ENCODE peak calls at places on chromosomes 13 and 19, in five cellular contexts. F is cardiac muscle cell, A is transverse colon, M is colonic mucosa, Z is hepatocyte. Y is an unnamed sample. For H3K4me1, the result is how much of the 10 kb centered on the place peaks cover.

GRCh38 chr13:95677564-95678386 is 836 bp downstream of the DNAJC3 start:
- DNase-seq in F (peak), A (peak), M (peak), Z (peak), Y (no peak)

GRCh38 chr13:76038920-76039716 is 403.0 kb downstream of the LMO7 start:
- DNase-seq in F (peak), A (no peak), M (no peak), Z (no peak), Y (no peak)

GRCh38 chr19:35063940-35064818 is 22.7 kb downstream of the HPN start:
- DNase-seq in F (no peak), A (no peak), M (no peak), Z (peak), Y (no peak)

GRCh38 chr19:41882568-41883462 is at the start of gene ARHGEF1:
- DNase-seq in F (peak), A (peak), M (peak), Z (peak), Y (peak)

GRCh38 chr19:30091456-30091855 is 149.4 kb downstream of the URI1 start:
- DNase-seq in F (no peak), A (no peak), M (no peak), Z (no peak), Y (no peak)

GRCh38 chr19:43662487-43662886 is 7.5 kb downstream of the PLAUR start:
- DNase-seq in F (peak), A (no peak), M (no peak), Z (no peak), Y (no peak)

GRCh38 chr13:95128045-95128643 is 173.1 kb downstream of the ABCC4 start:
- DNase-seq in F (no peak), A (no peak), M (no peak), Z (no peak), Y (no peak)

GRCh38 chr19:55525289-55526101 is 11.4 kb downstream of the SBK2 start:
- DNase-seq in F (no peak), A (no peak), M (no peak), Z (no peak), Y (no peak)

GRCh38 chr19:39967561-39967960 is 3.4 kb upstream of the PSMC4 start:
- DNase-seq in F (no peak), A (no peak), M (peak), Z (no peak), Y (no peak)

GRCh38 chr13:102466836-102467235 is 65.0 kb upstream of the FGF14 start:
- DNase-seq in F (no peak), A (no peak), M (no peak), Z (no peak), Y (no peak)

GRCh38 chr13:59677966-59678814 is 485.5 kb downstream of the DIAPH3 start:
- DNase-seq in F (peak), A (no peak), M (no peak), Z (peak), Y (no peak)

GRCh38 chr19:15099017-15099582 is 8.1 kb upstream of the SYDE1 start:
- DNase-seq in F (no peak), A (no peak), M (no peak), Z (no peak), Y (no peak)

GRCh38 chr19:51546650-51547396 is 15.4 kb upstream of the SIGLEC6 start:
- DNase-seq in F (no peak), A (no peak), M (no peak), Z (no peak), Y (no peak)

GRCh38 chr13:48160879-48161278 is 66.0 kb upstream of the MED4 start:
- DNase-seq in F (no peak), A (no peak), M (no peak), Z (no peak), Y (no peak)

GRCh38 chr13:27309967-27310598 is 39.5 kb downstream of the RASL11A start:
- DNase-seq in F (no peak), A (no peak), M (no peak), Z (no peak), Y (no peak)

GRCh38 chr13:113650731-113651148 is 7.3 kb downstream of the ATP4B start:
- DNase-seq in F (no peak), A (peak), M (no peak), Z (no peak), Y (no peak)

GRCh38 chr13:42832341-42833153 is 51.2 kb downstream of the FAM216B start:
- DNase-seq in F (no peak), A (peak), M (no peak), Z (peak), Y (no peak)

GRCh38 chr13:105918842-105919741 is 616.4 kb downstream of the EFNB2 start:
- DNase-seq in F (no peak), A (peak), M (peak), Z (peak), Y (no peak)

GRCh38 chr19:17460372-17461230 is at the start of gene NXNL1:
- DNase-seq in F (no peak), A (no peak), M (no peak), Z (no peak), Y (no peak)

GRCh38 chr19:47142779-47143178 is 12.1 kb downstream of the SAE1 start:
- DNase-seq in F (no peak), A (no peak), M (no peak), Z (no peak), Y (no peak)

GRCh38 chr13:27334774-27335490 is 64.3 kb downstream of the RASL11A start:
- DNase-seq in F (no peak), A (no peak), M (no peak), Z (no peak), Y (no peak)

GRCh38 chr13:75505327-75505726 is 23.4 kb upstream of the TBC1D4 start:
- DNase-seq in F (no peak), A (no peak), M (no peak), Z (no peak), Y (no peak)

GRCh38 chr19:42122691-42123607 is 9.3 kb downstream of the POU2F2 start:
- DNase-seq in F (no peak), A (no peak), M (no peak), Z (no peak), Y (no peak)

GRCh38 chr19:48815870-48816501 is 5.2 kb upstream of the BCAT2 start:
- DNase-seq in F (peak), A (no peak), M (no peak), Z (peak), Y (no peak)
- H3K4me1 ChIP-seq in F (under half), A (under half), M (under half), Z (under half), Y (under half)

DNA sequence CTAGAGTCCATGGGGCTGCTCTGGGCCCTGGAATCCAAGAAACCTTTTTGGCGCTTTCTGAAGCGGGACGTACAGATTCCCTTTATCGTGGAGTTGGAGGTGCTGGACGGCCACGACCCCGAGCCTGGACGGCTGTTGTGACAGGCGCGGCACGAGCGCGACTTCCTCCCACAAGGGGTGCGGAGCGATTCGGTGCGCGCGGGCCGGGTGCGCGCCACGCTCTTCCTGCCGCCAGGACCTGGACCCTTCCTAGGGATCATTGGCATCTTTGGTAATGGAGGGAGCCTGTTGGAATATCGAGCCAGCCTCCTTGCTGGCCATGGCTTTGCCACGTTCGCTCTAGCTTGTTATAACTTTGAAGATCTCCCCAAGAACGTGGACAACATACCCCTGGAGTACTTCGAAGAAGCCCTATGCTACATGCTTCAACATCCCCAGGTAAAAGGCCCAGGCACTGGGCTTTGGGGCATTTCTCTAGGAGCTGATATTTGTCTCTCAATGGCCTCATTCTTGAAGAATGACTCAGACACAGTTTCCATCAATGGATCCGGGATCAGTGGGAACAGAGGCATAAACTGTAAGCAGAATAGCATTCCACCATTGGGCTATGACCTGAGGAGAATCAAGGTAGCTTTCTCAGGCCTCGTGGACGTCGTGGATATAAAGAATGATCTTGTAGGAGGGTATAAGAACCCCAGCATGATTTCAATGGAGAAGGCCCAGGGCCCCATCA is 3.5 kb upstream of the ZFP82 start:
- DNase-seq in F (no peak), A (no peak), M (no peak), Z (no peak), Y (no peak)
- H3K4me3 ChIP-seq in F (peak), A (peak), M (peak), Z (no peak), Y (no peak)

GRCh38 chr19:12884202-12884601 is 2.8 kb downstream of the KLF1 start:
- DNase-seq in F (no peak), A (no peak), M (no peak), Z (no peak), Y (no peak)

GRCh38 chr19:12882589-12882988 is 1.3 kb upstream of the DNASE2 start:
- DNase-seq in F (no peak), A (no peak), M (no peak), Z (no peak), Y (no peak)

GRCh38 chr19:12884627-12884925 is 2.4 kb downstream of the KLF1 start:
- DNase-seq in F (no peak), A (no peak), M (no peak), Z (no peak), Y (no peak)

GRCh38 chr19:12881172-12881808 is at the start of gene DNASE2:
- DNase-seq in F (peak), A (peak), M (peak), Z (peak), Y (peak)

DNA sequence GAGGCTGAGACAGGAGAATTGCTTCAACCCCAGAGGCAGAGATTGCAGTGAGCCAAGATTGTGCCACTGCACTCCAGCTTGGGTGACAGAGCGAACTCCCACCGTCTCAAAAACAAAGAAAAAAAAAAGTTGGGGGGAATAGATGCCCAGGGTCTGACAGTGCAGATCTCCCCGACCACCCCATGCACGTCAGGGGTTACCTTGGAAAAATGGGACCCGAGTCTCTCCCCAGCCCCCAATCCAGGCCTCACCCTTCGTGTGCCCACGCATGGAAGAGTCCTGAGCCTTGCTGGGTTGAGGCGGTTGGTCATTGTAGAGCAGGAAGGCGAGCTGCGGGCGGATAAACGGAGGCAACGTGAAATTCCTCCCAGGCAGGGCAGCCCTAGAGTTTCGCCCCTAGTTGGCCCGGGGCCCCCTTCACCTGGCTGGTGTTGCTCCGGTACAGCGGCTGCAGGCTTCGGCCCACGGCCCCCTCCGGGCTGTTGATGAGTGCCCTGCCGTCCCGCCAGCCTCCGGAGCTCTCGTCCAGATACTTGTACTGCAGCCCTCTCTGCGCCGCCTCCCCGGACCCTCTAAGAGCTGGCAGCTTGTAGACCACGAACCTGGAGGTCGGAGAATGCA is 588 bp downstream of the DNASE2 start:
- DNase-seq in F (peak), A (no peak), M (peak), Z (peak), Y (no peak)
- H3K27ac ChIP-seq in F (peak), A (peak), M (peak), Z (peak), Y (peak)

GRCh38 chr13:33183431-33184130 is 102.0 kb downstream of the STARD13 start:
- DNase-seq in F (no peak), A (no peak), M (no peak), Z (no peak), Y (no peak)

GRCh38 chr13:33182729-33183128 is 102.8 kb downstream of the STARD13 start:
- DNase-seq in F (no peak), A (no peak), M (no peak), Z (no peak), Y (no peak)

GRCh38 chr13:33180009-33180804 is 105.3 kb downstream of the STARD13 start:
- DNase-seq in F (no peak), A (no peak), M (no peak), Z (peak), Y (no peak)

GRCh38 chr13:33179463-33179862 is 106.1 kb downstream of the STARD13 start:
- DNase-seq in F (no peak), A (no peak), M (no peak), Z (no peak), Y (no peak)

DNA sequence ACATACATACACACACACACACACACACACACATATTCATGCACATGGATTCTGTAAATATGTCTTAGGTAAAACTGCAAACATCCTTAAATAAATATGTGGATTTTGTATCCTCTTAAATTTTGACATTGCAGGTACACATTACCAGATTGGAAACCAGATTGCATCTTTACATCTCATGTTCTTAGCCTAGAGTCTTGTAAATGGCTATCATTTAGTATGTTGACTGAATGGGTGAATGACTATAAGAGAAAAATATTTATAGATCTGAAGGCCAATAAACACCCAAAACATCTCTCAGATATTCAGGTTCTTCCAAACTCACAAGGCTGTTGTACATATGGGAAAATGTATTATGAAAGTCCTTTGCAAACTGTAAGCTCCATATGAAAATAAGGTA is 104.3 kb downstream of the STARD13 start:
- DNase-seq in F (no peak), A (no peak), M (no peak), Z (no peak), Y (no peak)
- H3K4me1 ChIP-seq in F (under half), A (half or more), M (under half), Z (under half), Y (under half)

DNA sequence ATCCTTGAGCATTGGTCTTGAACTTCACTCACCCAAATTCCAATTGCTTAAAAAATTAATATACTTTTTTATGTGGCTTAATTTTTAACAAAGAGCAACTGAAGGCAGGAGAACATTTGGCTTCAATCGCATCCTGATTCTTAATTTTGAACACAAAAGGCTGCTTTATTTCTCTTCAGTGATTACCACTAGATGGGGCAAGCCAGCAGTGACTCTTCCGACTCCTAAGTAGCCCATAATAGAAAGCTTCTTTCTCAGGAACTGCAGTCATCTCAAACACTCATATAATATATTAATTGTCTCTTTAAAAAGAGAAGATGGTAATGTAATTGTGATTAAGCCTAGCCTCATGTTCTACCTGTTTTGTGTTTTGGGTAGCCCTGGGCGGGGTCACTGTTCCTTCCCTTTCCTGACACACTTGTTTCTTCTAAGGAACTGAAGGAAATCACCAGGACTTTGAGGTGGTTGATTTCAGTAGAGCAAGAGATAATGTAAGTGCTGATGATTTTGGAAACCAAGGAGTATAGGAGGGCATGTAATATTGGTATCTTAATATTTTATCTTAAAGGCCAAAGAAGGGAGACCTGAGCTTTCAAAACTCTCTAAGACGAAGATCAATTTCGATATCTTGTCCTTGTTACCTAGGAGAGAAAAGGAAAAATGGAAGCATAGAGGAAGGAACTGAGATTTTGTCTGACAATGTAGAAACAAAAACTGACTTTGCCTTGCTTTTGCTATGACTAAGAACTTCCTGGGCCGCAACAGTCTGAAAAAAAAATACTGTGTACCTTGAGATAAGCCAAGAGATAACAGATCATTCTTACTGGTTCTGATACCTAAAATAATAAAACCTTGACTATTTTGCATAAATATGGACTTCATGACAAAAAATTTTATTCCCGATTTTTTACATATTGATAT is 73.1 kb downstream of the TNFSF13B start:
- DNase-seq in F (peak), A (no peak), M (no peak), Z (peak), Y (no peak)
- H3K4me3 ChIP-seq in F (no peak), A (no peak), M (no peak), Z (no peak), Y (peak)

DNA sequence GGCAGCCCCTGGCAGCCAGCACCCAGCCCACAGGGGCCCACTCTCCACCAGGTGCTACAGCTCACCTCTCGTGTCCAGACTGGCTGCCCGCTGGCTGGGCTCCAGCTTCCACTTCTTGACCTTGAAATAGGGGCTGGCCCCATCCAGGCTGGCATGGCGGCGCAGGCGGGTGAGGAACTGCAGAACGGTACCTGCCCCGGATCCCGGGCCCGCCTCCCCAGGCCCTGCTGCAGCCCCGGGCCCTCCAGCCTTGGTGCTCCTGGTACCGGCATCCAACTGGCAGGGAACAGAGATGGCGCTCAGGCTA is 4.5 kb downstream of the CBARP start:
- DNase-seq in F (no peak), A (no peak), M (peak), Z (no peak), Y (no peak)
- H3K27ac ChIP-seq in F (peak), A (no peak), M (no peak), Z (no peak), Y (no peak)

GRCh38 chr13:41058229-41059070 is 2.9 kb upstream of the WBP4 start:
- DNase-seq in F (peak), A (no peak), M (no peak), Z (no peak), Y (no peak)

GRCh38 chr13:41054919-41055619 is 6.2 kb upstream of the WBP4 start:
- DNase-seq in F (no peak), A (no peak), M (no peak), Z (peak), Y (no peak)

GRCh38 chr13:41054212-41054877 is 7.0 kb upstream of the WBP4 start:
- DNase-seq in F (peak), A (peak), M (peak), Z (peak), Y (peak)

GRCh38 chr13:41056996-41057711 is 4.2 kb upstream of the WBP4 start:
- DNase-seq in F (no peak), A (no peak), M (no peak), Z (no peak), Y (no peak)

DNA sequence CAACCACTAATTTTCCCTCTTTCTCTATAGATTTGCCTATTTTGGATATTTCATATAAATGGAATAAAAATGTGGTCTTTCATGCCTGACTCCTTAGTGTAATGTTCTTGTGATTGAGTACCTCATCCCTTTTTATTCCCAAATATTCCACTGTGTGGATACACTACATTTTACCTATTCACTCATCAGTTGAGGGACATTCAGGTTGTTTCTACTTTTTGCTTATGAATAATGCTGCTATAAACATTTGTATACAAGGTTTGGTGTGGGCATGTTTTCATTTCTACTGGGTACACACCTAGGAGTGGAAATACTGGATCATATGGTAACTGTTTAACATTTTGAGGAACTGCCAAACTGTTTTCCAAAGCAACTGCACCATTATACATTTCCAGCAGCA is 5.1 kb upstream of the WBP4 start:
- DNase-seq in F (no peak), A (no peak), M (no peak), Z (no peak), Y (no peak)
- H3K4me1 ChIP-seq in F (under half), A (half or more), M (under half), Z (under half), Y (under half)

DNA sequence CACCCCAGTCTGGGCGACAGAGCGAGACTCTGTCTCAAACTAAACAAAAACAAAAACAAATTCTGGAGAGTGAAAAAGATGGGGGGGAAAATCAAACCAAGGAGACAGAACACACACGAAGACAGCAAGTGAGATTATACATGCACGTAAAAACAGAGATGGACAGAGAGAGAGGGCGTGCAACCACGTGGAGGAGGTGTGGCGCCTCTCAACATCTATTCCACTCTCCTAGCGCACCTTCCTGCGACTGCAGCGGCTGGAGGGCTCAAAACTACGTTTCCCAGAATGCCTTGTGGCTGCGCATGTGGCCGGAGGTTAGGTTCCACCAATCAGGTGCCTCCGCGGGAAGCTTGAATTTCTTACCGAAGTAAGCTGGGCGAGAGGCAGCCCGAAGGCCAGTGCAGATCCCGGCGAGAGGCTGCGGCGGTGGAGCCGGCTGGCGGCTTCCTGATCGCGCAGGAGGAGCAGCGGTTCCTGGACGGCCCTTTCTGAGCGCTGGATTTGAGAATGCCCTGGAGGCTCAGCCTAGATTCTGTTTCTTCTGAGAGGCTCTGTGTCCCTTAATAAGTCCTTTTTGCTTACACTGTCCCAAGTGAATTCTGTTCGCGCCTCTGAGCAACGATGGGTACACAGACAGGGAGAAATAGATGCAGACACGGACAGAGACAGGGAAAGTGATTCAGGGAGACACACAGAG is 13.1 kb upstream of the NANOS2 start:
- DNase-seq in F (peak), A (peak), M (peak), Z (peak), Y (peak)
- H3K4me3 ChIP-seq in F (no peak), A (no peak), M (no peak), Z (no peak), Y (no peak)

Y was measured in CD8-positive, alpha-beta memory T cell.